ENCODE peak calls at places on chromosomes 5 and 9, in seven cellular contexts. G is hepatocyte; O is tibial artery; M is stomach; A is CD4-positive, CD25-positive, alpha-beta regulatory T cell; W is CD8-positive, alpha-beta T cell; Z is CD8-positive, alpha-beta memory T cell. E is an unnamed sample. For H3K4me1, the result is how much of the 10 kb centered on the place peaks cover.

GRCh38 chr5:169716287-169716686 is 79.2 kb downstream of the DOCK2 start:
- DNase-seq in G (no peak), O (no peak), M (no peak), A (no peak), W (no peak), Z (no peak), E (no peak)

GRCh38 chr9:125631391-125632085 is 75.5 kb downstream of the MAPKAP1 start:
- DNase-seq in G (peak), O (no peak), M (no peak), A (peak), W (no peak), Z (no peak), E (no peak)

GRCh38 chr5:140628711-140629110 is 4.3 kb downstream of the CD14 start:
- DNase-seq in G (no peak), O (no peak), M (no peak), A (no peak), W (no peak), Z (no peak), E (no peak)

GRCh38 chr5:10111575-10111974 is 138.1 kb downstream of the ATPSCKMT start:
- DNase-seq in G (peak), O (no peak), M (no peak), A (no peak), W (no peak), Z (no peak), E (no peak)

GRCh38 chr9:104682642-104683041 is 11.7 kb upstream of the OR13D1 start:
- DNase-seq in G (peak), O (no peak), M (no peak), A (no peak), W (no peak), Z (no peak), E (no peak)

GRCh38 chr9:90972057-90972456 is 170.4 kb downstream of the SYK start:
- DNase-seq in G (no peak), O (no peak), M (no peak), A (no peak), W (no peak), Z (no peak), E (no peak)

GRCh38 chr5:82018462-82018861 is 46.6 kb downstream of the ATG10 start:
- DNase-seq in G (peak), O (no peak), M (no peak), A (no peak), W (no peak), Z (no peak), E (no peak)

GRCh38 chr5:96927008-96927407 is 8.9 kb upstream of the LNPEP start:
- DNase-seq in G (no peak), O (no peak), M (no peak), A (no peak), W (no peak), Z (no peak), E (no peak)

GRCh38 chr9:89470239-89470638 is 27.7 kb downstream of the SEMA4D start:
- DNase-seq in G (no peak), O (no peak), M (no peak), A (peak), W (no peak), Z (no peak), E (no peak)

GRCh38 chr5:116864157-116864837 is 289.7 kb upstream of the SEMA6A start:
- DNase-seq in G (peak), O (no peak), M (no peak), A (no peak), W (no peak), Z (no peak), E (no peak)

GRCh38 chr5:110112355-110112754 is 422.6 kb downstream of the MAN2A1 start:
- DNase-seq in G (no peak), O (no peak), M (no peak), A (no peak), W (no peak), Z (no peak), E (no peak)

GRCh38 chr5:69512740-69513260 is 20.2 kb downstream of the OCLN start:
- DNase-seq in G (peak), O (no peak), M (no peak), A (no peak), W (no peak), Z (no peak), E (no peak)

GRCh38 chr5:80963966-80964481 is 3.9 kb downstream of the RASGRF2 start:
- DNase-seq in G (no peak), O (no peak), M (no peak), A (no peak), W (no peak), Z (no peak), E (no peak)

GRCh38 chr9:129264388-129264787 is 86.3 kb upstream of the IER5L start:
- DNase-seq in G (no peak), O (no peak), M (no peak), A (no peak), W (no peak), Z (no peak), E (no peak)

GRCh38 chr9:125233678-125234077 is 7.5 kb downstream of the HSPA5 start:
- DNase-seq in G (peak), O (no peak), M (no peak), A (no peak), W (no peak), Z (no peak), E (no peak)

GRCh38 chr9:122374885-122375420 is 4.1 kb downstream of the PTGS1 start:
- DNase-seq in G (peak), O (peak), M (peak), A (no peak), W (no peak), Z (no peak), E (peak)

GRCh38 chr5:152688561-152689274 is 283.6 kb upstream of the NMUR2 start:
- DNase-seq in G (peak), O (no peak), M (no peak), A (no peak), W (no peak), Z (no peak), E (no peak)

GRCh38 chr5:19959830-19960384 is 28.1 kb downstream of the CDH18 start:
- DNase-seq in G (no peak), O (no peak), M (no peak), A (no peak), W (no peak), Z (no peak), E (no peak)

GRCh38 chr5:61401726-61402125 is 69.7 kb downstream of the ZSWIM6 start:
- DNase-seq in G (no peak), O (no peak), M (no peak), A (no peak), W (no peak), Z (no peak), E (no peak)

GRCh38 chr5:168195110-168195509 is 96.3 kb upstream of the WWC1 start:
- DNase-seq in G (no peak), O (no peak), M (no peak), A (no peak), W (no peak), Z (no peak), E (no peak)

DNA sequence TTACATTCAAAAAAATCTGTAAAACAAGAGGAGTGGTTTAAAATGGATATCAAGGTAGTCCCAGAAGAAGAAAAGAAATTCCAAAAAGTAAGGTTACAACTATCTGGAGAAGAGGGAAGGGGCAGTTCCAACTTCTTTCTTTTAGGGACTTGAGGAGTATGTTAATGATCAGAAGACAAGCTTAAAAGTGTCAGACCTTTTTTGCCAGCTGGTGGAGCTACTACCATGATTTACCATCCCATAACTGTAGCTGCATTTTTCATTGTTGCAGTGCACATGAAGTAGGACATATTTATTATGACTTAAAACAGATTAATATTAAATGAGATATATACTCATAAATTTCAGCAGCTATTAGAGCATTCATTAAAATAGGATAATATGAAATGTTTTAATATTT is 158.5 kb upstream of the RGS7BP start:
- DNase-seq in G (peak), O (no peak), M (no peak), A (no peak), W (no peak), Z (no peak), E (no peak)
- H3K27ac ChIP-seq in G (no peak), O (no peak), M (no peak), A (no peak), W (no peak), Z (no peak), E (no peak)

GRCh38 chr5:95080456-95080855 is 204.4 kb downstream of the MCTP1 start:
- DNase-seq in G (no peak), O (no peak), M (no peak), A (no peak), W (no peak), Z (no peak), E (no peak)

GRCh38 chr5:95080026-95080425 is 204.9 kb downstream of the MCTP1 start:
- DNase-seq in G (no peak), O (no peak), M (no peak), A (no peak), W (no peak), Z (no peak), E (no peak)

GRCh38 chr5:95078868-95079267 is 206.0 kb downstream of the MCTP1 start:
- DNase-seq in G (no peak), O (no peak), M (no peak), A (no peak), W (no peak), Z (no peak), E (no peak)

GRCh38 chr5:95083606-95084005 is 201.3 kb downstream of the MCTP1 start:
- DNase-seq in G (no peak), O (no peak), M (no peak), A (no peak), W (no peak), Z (no peak), E (no peak)

DNA sequence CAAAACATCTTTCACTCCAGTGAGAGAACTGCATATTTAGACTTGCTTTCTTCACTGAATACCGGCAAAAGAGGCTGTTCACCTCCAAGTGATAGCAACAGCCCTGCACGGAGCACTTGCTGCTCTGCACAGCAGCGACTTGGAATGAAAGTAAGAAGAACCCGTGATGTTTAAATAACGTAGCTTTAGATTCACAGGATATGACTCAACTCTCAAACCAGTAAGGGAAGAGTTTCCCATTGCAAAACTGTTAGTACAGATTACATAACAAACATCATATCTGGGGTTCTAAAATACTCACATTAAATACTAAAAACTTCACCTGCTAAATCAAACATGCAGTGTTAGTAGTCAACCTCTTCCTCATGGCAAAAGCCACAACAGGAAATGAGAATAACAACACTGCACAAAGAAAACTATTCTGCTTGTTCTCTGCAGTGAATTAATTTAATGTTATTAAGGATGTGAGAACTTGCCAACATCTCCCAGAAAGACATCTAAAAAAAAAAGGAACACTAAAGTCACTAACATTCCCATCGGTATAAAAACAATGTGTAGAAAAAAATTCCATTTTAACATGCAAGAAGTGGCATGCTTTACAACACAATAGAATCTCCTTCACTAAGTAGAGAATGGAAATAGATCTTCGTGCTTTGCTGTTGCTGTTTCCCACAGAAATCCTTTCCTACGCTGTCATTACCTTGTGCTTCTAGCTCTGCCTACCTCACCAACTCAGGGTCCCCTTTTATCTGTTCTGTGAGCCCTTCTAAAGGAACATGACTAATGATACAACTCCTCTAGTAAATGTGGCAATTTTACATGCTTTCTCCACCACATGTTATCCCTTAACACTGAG is 203.2 kb downstream of the MCTP1 start:
- DNase-seq in G (peak), O (peak), M (peak), A (peak), W (peak), Z (no peak), E (peak)
- H3K4me3 ChIP-seq in G (no peak), O (peak), M (peak), A (peak), W (no peak), Z (no peak), E (peak)

GRCh38 chr5:146446861-146447733 is at the start of gene TCERG1:
- DNase-seq in G (peak), O (peak), M (peak), A (peak), W (peak), Z (peak), E (peak)

GRCh38 chr5:146451411-146451810 is 4.3 kb downstream of the TCERG1 start:
- DNase-seq in G (no peak), O (no peak), M (no peak), A (no peak), W (no peak), Z (no peak), E (no peak)

GRCh38 chr5:146447734-146448380 is 724 bp downstream of the TCERG1 start:
- DNase-seq in G (peak), O (no peak), M (no peak), A (no peak), W (no peak), Z (no peak), E (no peak)

GRCh38 chr5:146448783-146449519 is 1.8 kb downstream of the TCERG1 start:
- DNase-seq in G (no peak), O (no peak), M (no peak), A (no peak), W (no peak), Z (no peak), E (no peak)
- H3K4me1 ChIP-seq in G (under half), O (under half), M (under half), A (under half), W (under half), Z (under half), E (under half)

DNA sequence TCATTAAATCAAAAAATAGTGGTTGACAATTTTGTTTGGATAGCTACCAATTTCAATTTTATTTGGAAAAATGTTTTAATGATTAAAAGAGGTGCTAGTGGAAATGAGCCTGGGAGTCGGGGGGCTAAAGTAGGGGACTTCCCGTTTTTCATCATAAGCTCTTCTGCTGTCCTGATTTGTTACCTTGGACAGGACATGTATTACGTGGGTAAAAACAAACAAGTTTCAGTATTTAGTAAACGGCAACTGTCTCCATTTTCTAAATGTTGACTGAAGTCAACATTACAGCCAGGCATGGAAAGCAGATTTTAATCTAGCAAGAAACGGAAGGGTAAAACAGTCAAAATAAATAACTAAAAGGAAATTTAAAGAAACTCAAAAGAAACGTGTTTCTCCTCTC is 212.3 kb upstream of the GRAMD2B start:
- DNase-seq in G (no peak), O (no peak), M (no peak), A (no peak), W (no peak), Z (no peak), E (no peak)
- H3K27ac ChIP-seq in G (no peak), O (no peak), M (no peak), A (no peak), W (no peak), Z (no peak), E (no peak)

DNA sequence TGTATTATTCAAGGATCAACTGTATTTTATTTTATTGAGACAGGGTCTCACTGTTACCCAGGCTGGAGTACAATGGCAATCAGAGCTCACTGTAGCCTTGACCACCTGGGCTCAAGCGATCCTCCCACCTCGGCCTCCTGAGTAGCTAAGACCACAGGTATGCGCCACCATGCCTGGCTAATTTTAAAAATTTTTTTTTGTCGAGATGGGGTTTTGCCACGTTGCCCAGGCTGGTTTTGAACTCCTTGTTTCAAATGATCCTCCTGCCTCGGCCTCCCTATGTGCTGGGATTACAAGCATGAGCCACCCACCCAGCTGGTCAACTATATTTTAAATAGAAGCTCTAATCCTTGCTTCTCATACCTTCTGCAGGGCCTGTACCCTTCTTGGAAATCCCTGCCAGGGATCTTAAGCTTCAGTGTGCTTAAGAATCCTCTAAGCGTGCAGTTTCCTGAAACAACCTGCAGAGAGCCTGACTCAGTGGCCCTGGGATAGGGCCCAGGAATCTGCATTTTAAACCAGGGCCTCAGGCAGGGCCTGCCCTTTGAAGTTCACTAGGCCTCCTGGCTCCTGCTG is 2.9 kb downstream of the AKNA start:
- DNase-seq in G (no peak), O (no peak), M (no peak), A (no peak), W (no peak), Z (no peak), E (no peak)
- H3K4me3 ChIP-seq in G (no peak), O (peak), M (peak), A (peak), W (peak), Z (peak), E (no peak)

GRCh38 chr5:179763215-179763945 is 30.4 kb upstream of the LTC4S start:
- DNase-seq in G (peak), O (peak), M (peak), A (peak), W (peak), Z (peak), E (peak)

GRCh38 chr5:179765400-179765799 is 28.4 kb upstream of the LTC4S start:
- DNase-seq in G (peak), O (peak), M (no peak), A (no peak), W (no peak), Z (no peak), E (peak)

GRCh38 chr5:179762079-179762780 is 29.6 kb downstream of the MAML1 start:
- DNase-seq in G (peak), O (no peak), M (no peak), A (peak), W (no peak), Z (peak), E (no peak)

GRCh38 chr5:179759961-179760541 is 27.4 kb downstream of the MAML1 start:
- DNase-seq in G (no peak), O (no peak), M (no peak), A (no peak), W (no peak), Z (no peak), E (peak)

GRCh38 chr5:179762781-179763176 is 30.2 kb downstream of the MAML1 start:
- DNase-seq in G (no peak), O (no peak), M (no peak), A (no peak), W (no peak), Z (no peak), E (no peak)
- H3K4me1 ChIP-seq in G (under half), O (under half), M (under half), A (under half), W (under half), Z (under half), E (half or more)

DNA sequence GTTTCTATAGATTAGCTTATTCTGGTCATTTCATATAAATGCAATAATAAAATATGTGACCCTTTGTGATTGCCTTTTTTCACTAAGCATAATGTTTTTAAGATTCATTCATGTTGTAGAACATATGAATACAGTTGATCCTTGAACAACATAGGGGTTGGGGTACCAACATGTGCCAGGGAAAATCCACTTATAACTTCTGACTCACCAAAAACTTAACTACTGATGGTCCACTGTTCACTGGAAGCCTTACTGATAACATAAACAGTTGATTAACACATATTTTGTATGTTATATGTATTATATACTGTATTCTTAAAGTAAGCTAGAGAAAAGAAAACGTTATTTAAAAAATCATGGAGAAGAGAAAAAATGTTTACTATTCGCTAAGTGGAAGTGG is 12.1 kb downstream of the ARHGEF37 start:
- DNase-seq in G (no peak), O (no peak), M (no peak), A (no peak), W (no peak), Z (no peak), E (no peak)
- H3K27ac ChIP-seq in G (no peak), O (no peak), M (no peak), A (no peak), W (no peak), Z (no peak), E (no peak)

GRCh38 chr9:3527653-3527960 is 1.8 kb upstream of the RFX3 start:
- DNase-seq in G (no peak), O (no peak), M (no peak), A (no peak), W (no peak), Z (no peak), E (no peak)
- H3K4me3 ChIP-seq in G (peak), O (peak), M (peak), A (peak), W (peak), Z (peak), E (peak)